ENCODE peak calls at places on chromosome 21, in four cellular contexts. K, D, S and X are unnamed samples. For H3K4me1, the result is how much of the 10 kb centered on the place peaks cover.

GRCh38 chr21:28111151-28111619 is 881.5 kb downstream of the LTN1 start:
- DNase-seq in K (no peak), D (no peak), S (peak), X (no peak)

GRCh38 chr21:27132270-27132669 is 165.4 kb upstream of the ADAMTS5 start:
- DNase-seq in K (no peak), D (no peak), S (peak), X (no peak)

GRCh38 chr21:24150753-24151152 is 1456.5 kb downstream of the MRPL39 start:
- DNase-seq in K (no peak), D (no peak), S (no peak), X (no peak)

GRCh38 chr21:45105906-45106485 is 31.6 kb downstream of the ADARB1 start:
- DNase-seq in K (no peak), D (no peak), S (no peak), X (peak)

GRCh38 chr21:29091032-29091431 is 17.6 kb upstream of the CCT8 start:
- DNase-seq in K (peak), D (no peak), S (peak), X (peak)

GRCh38 chr21:40844935-40845334 is 2.0 kb downstream of the DSCAM start:
- DNase-seq in K (no peak), D (no peak), S (no peak), X (no peak)

GRCh38 chr21:18832950-18833349 is 429.4 kb upstream of the TMPRSS15 start:
- DNase-seq in K (peak), D (no peak), S (peak), X (no peak)

GRCh38 chr21:31670065-31670464 is 10.6 kb downstream of the SOD1 start:
- DNase-seq in K (no peak), D (no peak), S (no peak), X (no peak)

GRCh38 chr21:30268608-30269197 is 14.0 kb downstream of the KRTAP24-1 start:
- DNase-seq in K (peak), D (no peak), S (no peak), X (no peak)

GRCh38 chr21:29481641-29482040 is 182.9 kb downstream of the BACH1 start:
- DNase-seq in K (peak), D (no peak), S (peak), X (peak)

GRCh38 chr21:18142639-18143038 is 102.0 kb upstream of the CHODL start:
- DNase-seq in K (no peak), D (no peak), S (no peak), X (no peak)

GRCh38 chr21:35113064-35113463 is 64.0 kb upstream of the RUNX1 start:
- DNase-seq in K (peak), D (no peak), S (peak), X (no peak)

GRCh38 chr21:22250355-22250754 is 1252.1 kb downstream of the NCAM2 start:
- DNase-seq in K (no peak), D (no peak), S (no peak), X (no peak)

GRCh38 chr21:34874689-34875513 is 174.2 kb downstream of the RUNX1 start:
- DNase-seq in K (no peak), D (no peak), S (peak), X (no peak)

GRCh38 chr21:38660333-38661295 is 145.1 kb upstream of the ETS2 start:
- DNase-seq in K (no peak), D (no peak), S (no peak), X (no peak)

GRCh38 chr21:34885636-34886553 is 163.2 kb downstream of the RUNX1 start:
- DNase-seq in K (peak), D (no peak), S (peak), X (peak)

GRCh38 chr21:27424601-27425000 is 457.7 kb upstream of the ADAMTS5 start:
- DNase-seq in K (no peak), D (no peak), S (peak), X (no peak)

GRCh38 chr21:31282095-31282709 is 61.9 kb downstream of the TIAM1 start:
- DNase-seq in K (peak), D (peak), S (peak), X (peak)

GRCh38 chr21:31675960-31676359 is 16.5 kb downstream of the SOD1 start:
- DNase-seq in K (no peak), D (no peak), S (no peak), X (no peak)

GRCh38 chr21:22516230-22516629 is 1518.0 kb downstream of the NCAM2 start:
- DNase-seq in K (no peak), D (no peak), S (no peak), X (no peak)

GRCh38 chr21:32597205-32597604 is 11.9 kb upstream of the TCP10L start:
- DNase-seq in K (peak), D (peak), S (peak), X (peak)

DNA sequence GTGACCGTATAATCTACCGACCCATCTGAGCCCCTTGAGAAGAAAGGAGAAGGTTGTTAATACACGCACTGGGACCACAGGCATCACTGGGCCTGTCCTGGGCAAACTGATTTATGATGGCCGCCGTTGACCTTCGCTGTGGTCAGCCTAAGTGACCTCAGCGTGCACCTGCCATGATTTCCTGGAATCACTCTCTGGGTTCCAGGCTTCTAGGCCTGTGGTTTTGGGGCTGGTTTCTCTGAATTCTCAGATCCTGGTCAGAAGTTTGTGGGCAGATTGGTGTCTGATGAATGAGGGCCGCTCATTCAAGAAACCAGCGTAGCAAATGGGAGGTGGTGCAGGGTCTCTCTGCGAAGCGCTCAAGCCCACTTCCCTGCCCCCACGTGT is 64.0 kb downstream of the SIK1 start:
- DNase-seq in K (no peak), D (no peak), S (no peak), X (no peak)
- H3K4me1 ChIP-seq in K (under half), D (under half), S (under half), X (under half)

GRCh38 chr21:15929536-15929935 is 199.8 kb downstream of the USP25 start:
- DNase-seq in K (no peak), D (no peak), S (no peak), X (no peak)
- H3K27ac ChIP-seq in K (no peak), D (no peak), S (no peak), X (no peak)

DNA sequence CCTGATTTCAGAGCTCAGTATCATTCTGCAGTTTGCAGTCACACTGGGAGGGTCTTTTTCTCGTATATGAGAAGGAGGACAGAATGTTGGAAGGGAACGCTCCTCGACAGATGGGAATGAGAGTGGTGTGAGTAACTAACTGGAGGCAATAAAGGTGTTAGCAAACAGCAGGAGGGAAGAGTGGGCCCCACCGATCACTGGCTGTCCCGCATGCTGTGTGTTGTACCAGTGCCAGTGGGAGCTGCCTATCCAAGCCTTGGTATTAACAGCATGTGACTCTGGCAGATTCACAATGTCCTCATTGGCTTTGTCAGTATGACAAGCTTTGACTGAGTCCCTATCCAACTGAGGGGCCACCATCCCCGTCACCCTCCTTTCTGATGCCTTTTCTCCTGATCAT is 188.3 kb downstream of the NRIP1 start:
- DNase-seq in K (no peak), D (no peak), S (no peak), X (no peak)
- H3K4me1 ChIP-seq in K (half or more), D (half or more), S (under half), X (under half)

GRCh38 chr21:46144464-46145070 is 10.8 kb downstream of the FTCD start:
- DNase-seq in K (no peak), D (no peak), S (no peak), X (no peak)
- H3K27ac ChIP-seq in K (no peak), D (peak), S (no peak), X (no peak)

DNA sequence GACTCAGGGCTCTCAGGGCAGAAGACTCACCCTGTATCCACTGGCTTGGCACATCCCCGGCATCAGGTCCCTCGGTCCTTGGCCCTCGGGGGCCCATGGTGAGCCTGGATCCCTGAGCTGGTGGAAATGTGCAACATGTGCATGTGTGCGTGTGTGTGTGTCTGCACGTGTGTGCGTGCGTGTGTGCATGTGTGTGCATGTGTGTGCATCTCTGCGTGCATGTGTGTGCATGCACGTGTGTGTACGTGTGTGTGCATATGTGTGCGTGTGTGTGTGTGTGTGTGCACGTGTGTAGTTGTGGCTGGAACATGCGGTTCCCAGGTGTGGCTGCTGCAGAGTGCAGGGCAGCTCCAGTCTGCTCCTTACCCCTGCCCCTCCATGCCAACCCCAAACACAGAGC is 51.3 kb downstream of the UMODL1 start:
- DNase-seq in K (no peak), D (no peak), S (no peak), X (no peak)
- H3K4me1 ChIP-seq in K (under half), D (under half), S (under half), X (under half)

DNA sequence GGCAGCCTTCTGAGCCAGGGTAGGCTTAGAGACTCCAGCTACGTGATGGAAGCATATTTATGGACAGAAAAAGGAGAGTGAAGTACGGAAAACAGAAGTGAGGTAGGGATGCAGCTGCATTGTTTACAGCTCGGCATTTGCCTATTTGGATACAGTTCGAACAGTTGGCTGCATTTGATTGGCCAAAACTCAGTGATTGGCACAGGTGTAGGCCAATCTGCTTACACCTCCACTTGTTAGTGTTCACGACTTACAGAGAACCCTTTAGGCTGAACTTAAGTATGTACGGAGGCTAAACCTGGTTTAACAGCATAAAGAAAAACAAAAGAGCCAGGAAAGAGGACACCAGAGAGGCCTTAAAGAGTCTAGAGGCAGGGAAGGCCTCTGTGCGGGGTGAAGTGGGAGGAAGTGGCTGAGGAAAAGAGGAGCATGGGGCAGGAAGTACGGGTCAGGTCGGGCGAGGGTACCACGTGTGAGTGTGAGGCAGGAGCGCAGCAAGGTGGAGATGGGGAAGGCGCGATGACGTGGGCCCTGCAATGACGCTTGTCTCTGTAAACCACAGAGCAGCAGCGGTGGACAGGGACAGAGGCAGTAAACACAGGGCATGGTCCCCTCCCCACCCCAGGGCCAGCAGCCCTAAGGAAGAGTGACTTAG is 32.0 kb downstream of the RSPH1 start:
- DNase-seq in K (peak), D (peak), S (peak), X (peak)
- H3K27ac ChIP-seq in K (no peak), D (no peak), S (peak), X (no peak)

DNA sequence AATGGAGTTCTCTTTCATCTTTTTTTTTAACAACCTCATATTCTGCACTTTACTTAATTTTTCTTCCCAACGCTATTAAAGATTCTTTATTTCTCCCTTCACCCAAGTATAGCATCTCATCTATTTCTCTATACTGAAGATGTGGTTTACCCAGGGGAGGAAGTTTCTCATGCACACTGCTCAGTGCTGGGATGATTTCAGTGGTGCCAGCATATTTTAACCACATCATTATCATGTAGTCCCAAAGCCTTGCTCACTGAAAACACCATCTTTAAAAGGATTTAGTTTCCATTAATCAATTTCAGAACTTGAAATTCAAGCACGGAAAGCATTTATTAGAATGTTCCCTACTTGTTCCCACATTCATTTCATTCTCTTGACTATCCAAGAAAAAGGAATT is 725.7 kb downstream of the USP25 start:
- DNase-seq in K (no peak), D (no peak), S (no peak), X (no peak)
- H3K4me1 ChIP-seq in K (under half), D (under half), S (under half), X (under half)

GRCh38 chr21:42735061-42735460 is 81.6 kb downstream of the PDE9A start:
- DNase-seq in K (no peak), D (no peak), S (no peak), X (no peak)

GRCh38 chr21:42736646-42737350 is 83.4 kb downstream of the PDE9A start:
- DNase-seq in K (no peak), D (no peak), S (no peak), X (no peak)

GRCh38 chr21:42733874-42734273 is 80.5 kb downstream of the PDE9A start:
- DNase-seq in K (no peak), D (no peak), S (no peak), X (no peak)

GRCh38 chr21:42734323-42734971 is 81.0 kb downstream of the PDE9A start:
- DNase-seq in K (peak), D (no peak), S (no peak), X (no peak)

GRCh38 chr21:42735944-42736343 is 82.5 kb downstream of the PDE9A start:
- DNase-seq in K (no peak), D (no peak), S (no peak), X (no peak)
- H3K27ac ChIP-seq in K (no peak), D (no peak), S (no peak), X (no peak)

GRCh38 chr21:37463083-37463780 is 96.7 kb downstream of the DYRK1A start:
- DNase-seq in K (peak), D (peak), S (peak), X (no peak)
- H3K4me1 ChIP-seq in K (under half), D (under half), S (under half), X (under half)

GRCh38 chr21:33685613-33686197 is 43.4 kb downstream of the ITSN1 start:
- DNase-seq in K (peak), D (no peak), S (peak), X (peak)

GRCh38 chr21:33682992-33683627 is 40.8 kb downstream of the ITSN1 start:
- DNase-seq in K (peak), D (peak), S (peak), X (peak)

GRCh38 chr21:33686386-33686785 is 44.1 kb downstream of the ITSN1 start:
- DNase-seq in K (no peak), D (no peak), S (no peak), X (no peak)

GRCh38 chr21:33684923-33685560 is 42.7 kb downstream of the ITSN1 start:
- DNase-seq in K (no peak), D (no peak), S (peak), X (peak)

DNA sequence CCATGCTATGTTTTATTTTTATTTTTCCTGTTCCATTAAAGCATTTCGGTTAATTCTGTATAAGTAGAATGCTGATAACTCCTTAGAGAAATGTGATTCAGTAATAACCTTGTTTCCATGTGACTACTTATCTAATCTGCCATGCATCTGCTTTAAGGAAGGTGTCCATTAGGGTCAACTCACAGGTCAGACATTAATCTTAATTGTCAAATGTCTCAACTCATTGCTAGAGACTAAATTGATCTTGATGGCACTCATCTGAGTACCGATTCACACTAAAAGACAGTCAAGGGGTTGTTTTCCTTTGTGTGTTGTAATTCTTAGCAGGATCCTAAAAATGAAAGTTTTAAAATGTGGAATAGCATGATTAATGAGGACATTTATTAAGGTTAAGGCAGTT is 41.8 kb downstream of the ITSN1 start:
- DNase-seq in K (no peak), D (no peak), S (no peak), X (no peak)
- H3K27ac ChIP-seq in K (no peak), D (peak), S (peak), X (peak)